ENCODE peak calls at places on chromosomes 16 and 17, in ten cellular contexts. N, G, U, V, W, J, X, A, D and S are unnamed samples.

GRCh38 chr16:878071-878784 is 77.7 kb upstream of the GNG13 start:
- DNase-seq in N (no peak), G (no peak), U (peak), V (peak), W (peak), J (peak), X (no peak), A (peak), D (no peak), S (no peak)

GRCh38 chr16:85123891-85124635 is 11.8 kb upstream of the CIBAR2 start:
- DNase-seq in N (peak), G (no peak), U (peak), V (peak), W (no peak), J (peak), X (peak), A (peak), D (peak), S (no peak)

GRCh38 chr16:88792668-88793587 is 7.9 kb upstream of the PIEZO1 start:
- DNase-seq in N (no peak), G (no peak), U (no peak), V (no peak), W (no peak), J (no peak), X (no peak), A (no peak), D (no peak), S (no peak)

GRCh38 chr17:79617740-79618382 is 7.0 kb upstream of the RBFOX3 start:
- DNase-seq in N (no peak), G (no peak), U (no peak), V (no peak), W (no peak), J (peak), X (no peak), A (no peak), D (peak), S (no peak)

GRCh38 chr17:11644265-11645212 is 46.3 kb downstream of the DNAH9 start:
- DNase-seq in N (peak), G (peak), U (peak), V (peak), W (peak), J (peak), X (no peak), A (peak), D (no peak), S (peak)

GRCh38 chr16:46782320-46782719 is 34.2 kb upstream of the MYLK3 start:
- DNase-seq in N (no peak), G (no peak), U (no peak), V (no peak), W (no peak), J (no peak), X (no peak), A (no peak), D (no peak), S (no peak)

GRCh38 chr17:19012171-19013080 is 7.9 kb upstream of the FAM83G start:
- DNase-seq in N (no peak), G (no peak), U (no peak), V (peak), W (no peak), J (no peak), X (no peak), A (no peak), D (no peak), S (no peak)

GRCh38 chr17:50423553-50424159 is 2.4 kb upstream of the ACSF2 start:
- DNase-seq in N (peak), G (no peak), U (peak), V (no peak), W (no peak), J (no peak), X (peak), A (peak), D (peak), S (no peak)

GRCh38 chr17:31660684-31661083 is 198.4 kb downstream of the COPRS start:
- DNase-seq in N (no peak), G (no peak), U (no peak), V (no peak), W (no peak), J (no peak), X (no peak), A (no peak), D (no peak), S (no peak)

GRCh38 chr17:60679287-60679686 is 1.6 kb downstream of the BCAS3 start:
- DNase-seq in N (no peak), G (no peak), U (no peak), V (no peak), W (no peak), J (no peak), X (no peak), A (no peak), D (no peak), S (no peak)

GRCh38 chr17:77089118-77089477 is 51.7 kb upstream of the SEC14L1 start:
- DNase-seq in N (peak), G (peak), U (no peak), V (no peak), W (no peak), J (peak), X (no peak), A (no peak), D (no peak), S (no peak)

GRCh38 chr16:54116126-54116525 is 170.5 kb downstream of the IRX3 start:
- DNase-seq in N (no peak), G (no peak), U (no peak), V (no peak), W (peak), J (no peak), X (no peak), A (no peak), D (no peak), S (no peak)

GRCh38 chr17:65013613-65014391 is 42.7 kb downstream of the GNA13 start:
- DNase-seq in N (peak), G (no peak), U (no peak), V (no peak), W (no peak), J (no peak), X (peak), A (peak), D (no peak), S (no peak)

GRCh38 chr16:48811478-48811877 is 201.5 kb upstream of the N4BP1 start:
- DNase-seq in N (no peak), G (no peak), U (no peak), V (no peak), W (no peak), J (peak), X (no peak), A (no peak), D (no peak), S (no peak)

GRCh38 chr17:82819015-82819414 is 20.8 kb downstream of the ZNF750 start:
- DNase-seq in N (no peak), G (no peak), U (no peak), V (no peak), W (no peak), J (no peak), X (no peak), A (no peak), D (no peak), S (no peak)

GRCh38 chr16:3458278-3458851 is 14.9 kb downstream of the NAA60 start:
- DNase-seq in N (peak), G (no peak), U (peak), V (peak), W (no peak), J (peak), X (no peak), A (peak), D (peak), S (no peak)

GRCh38 chr16:10441726-10442125 is 55.9 kb downstream of the ATF7IP2 start:
- DNase-seq in N (no peak), G (no peak), U (no peak), V (no peak), W (no peak), J (no peak), X (no peak), A (no peak), D (no peak), S (no peak)

GRCh38 chr16:20363191-20363590 is 10.7 kb upstream of the UMOD start:
- DNase-seq in N (no peak), G (no peak), U (no peak), V (no peak), W (no peak), J (no peak), X (no peak), A (no peak), D (no peak), S (no peak)